ENCODE peak calls at places on chromosomes 13 and 19, in five cellular contexts. H, J, R, Z and Y are unnamed samples.

GRCh38 chr19:17327654-17328516 is 6.8 kb downstream of the ANO8 start:
- DNase-seq in H (peak; percentile 87), Z (peak; percentile 43), R (peak; percentile 58), J (no peak), Y (peak; percentile 96)

GRCh38 chr19:32674153-32674958 is 624 bp downstream of the ANKRD27 start:
- DNase-seq in J (no peak), Z (no peak), R (peak; percentile 47), H (no peak), Y (peak; percentile 47)

GRCh38 chr19:55638864-55639359 is 1.9 kb upstream of the ZNF580 start:
- DNase-seq in R (no peak), H (no peak), Z (peak; percentile 47), J (no peak), Y (peak; percentile 52)

GRCh38 chr19:52991484-52991883 is 22.2 kb upstream of the ERVV-1 start:
- DNase-seq in R (no peak), Z (no peak), H (no peak), J (peak; percentile 51), Y (no peak)

GRCh38 chr13:98267080-98267912 is 90.2 kb upstream of the RNF113B start:
- DNase-seq in H (no peak), R (no peak), Z (no peak), J (peak; percentile 86), Y (no peak)

GRCh38 chr19:49890349-49891311 is 6.1 kb downstream of the IL4I1 start:
- DNase-seq in H (no peak), Z (peak; percentile 54), J (no peak), R (no peak), Y (peak; percentile 82)

GRCh38 chr13:21435710-21436151 is 23.4 kb downstream of the ZDHHC20 start:
- DNase-seq in H (no peak), Z (peak; percentile 10), J (peak; percentile 94), R (no peak), Y (no peak)

GRCh38 chr13:71240906-71241305 is 626.1 kb downstream of the DACH1 start:
- DNase-seq in J (peak; percentile 38), H (no peak), R (no peak), Z (no peak), Y (peak; percentile 41)

GRCh38 chr13:44653261-44653660 is 77.1 kb upstream of the TSC22D1 start:
- DNase-seq in R (no peak), Z (no peak), J (peak; percentile 28), H (no peak), Y (no peak)

GRCh38 chr19:39008137-39008536 is 24.2 kb downstream of the FBXO27 start:
- DNase-seq in Z (no peak), J (no peak), R (no peak), H (no peak), Y (no peak)

GRCh38 chr13:48644951-48645350 is 8.8 kb upstream of the CYSLTR2 start:
- DNase-seq in Z (no peak), H (no peak), J (no peak), R (no peak), Y (no peak)

GRCh38 chr19:810077-810855 is 11.5 kb downstream of the PLPPR3 start:
- DNase-seq in R (no peak), H (no peak), J (no peak), Z (no peak), Y (no peak)

GRCh38 chr13:39540929-39541605 is 61.9 kb downstream of the LHFPL6 start:
- DNase-seq in H (no peak), Z (no peak), R (no peak), J (no peak), Y (no peak)

GRCh38 chr19:16355293-16356043 is 30.8 kb downstream of the KLF2 start:
- DNase-seq in R (no peak), H (no peak), Z (no peak), J (peak; percentile 43), Y (no peak)

GRCh38 chr13:67416047-67416925 is 186.2 kb upstream of the PCDH9 start:
- DNase-seq in R (peak; percentile 30), H (no peak), J (peak; percentile 67), Z (no peak), Y (peak; percentile 68)

GRCh38 chr13:102903659-102904407 is 58.0 kb downstream of the ERCC5 start:
- DNase-seq in R (no peak), H (no peak), Z (no peak), J (peak; percentile 37), Y (peak; percentile 28)

GRCh38 chr19:56084835-56085536 is 36.1 kb downstream of the ZNF787 start:
- DNase-seq in J (no peak), Z (no peak), H (no peak), R (no peak), Y (no peak)

GRCh38 chr13:42720116-42720857 is 61.1 kb upstream of the FAM216B start:
- DNase-seq in R (no peak), Z (no peak), H (no peak), J (peak; percentile 99), Y (no peak)

GRCh38 chr19:33411621-33412180 is 38.2 kb downstream of the CEBPG start:
- DNase-seq in J (no peak), H (no peak), Z (no peak), R (no peak), Y (no peak)

GRCh38 chr13:43848250-43848649 is 31.3 kb downstream of the CCDC122 start:
- DNase-seq in Z (no peak), R (no peak), J (peak; percentile 85), H (no peak), Y (no peak)

GRCh38 chr13:44843403-44843802 is 145.9 kb downstream of the NUFIP1 start:
- DNase-seq in J (peak; percentile 82), H (no peak), R (no peak), Z (no peak), Y (no peak)

GRCh38 chr19:53037101-53038097 is 7.1 kb upstream of the ERVV-2 start:
- DNase-seq in Z (no peak), J (peak; percentile 66), R (peak; percentile 37), H (no peak), Y (peak; percentile 18)

GRCh38 chr19:4988770-4989251 is 19.9 kb downstream of the KDM4B start:
- DNase-seq in R (no peak), H (no peak), J (peak; percentile 77), Z (no peak), Y (no peak)

GRCh38 chr19:35458821-35459391 is 10.8 kb downstream of the FFAR2 start:
- DNase-seq in H (no peak), Z (no peak), J (peak; percentile 3), R (peak; percentile 16), Y (no peak)

GRCh38 chr19:46076031-46076880 is 35.5 kb upstream of the IGFL4 start:
- DNase-seq in Z (no peak), R (no peak), H (no peak), J (no peak), Y (no peak)

GRCh38 chr13:21657538-21657937 is 13.3 kb upstream of the FGF9 start:
- DNase-seq in J (peak; percentile 81), Z (no peak), H (no peak), R (no peak), Y (no peak)

GRCh38 chr13:87820221-87820620 is 149.1 kb downstream of the SLITRK5 start:
- DNase-seq in R (no peak), J (no peak), H (no peak), Z (no peak), Y (no peak)

GRCh38 chr13:35210234-35210633 is 266.3 kb downstream of the MAB21L1 start:
- DNase-seq in J (peak; percentile 3), H (no peak), Z (no peak), R (no peak), Y (no peak)

GRCh38 chr13:49739498-49740187 is 48.4 kb upstream of the EBPL start:
- DNase-seq in Z (no peak), J (no peak), H (no peak), R (no peak), Y (no peak)

GRCh38 chr13:70623260-70623659 is 515.0 kb upstream of the KLHL1 start:
- DNase-seq in J (peak; percentile 25), Z (no peak), R (no peak), H (no peak), Y (peak; percentile 2)

GRCh38 chr19:44658069-44658727 is 13.1 kb upstream of the CEACAM19 start:
- DNase-seq in H (no peak), J (no peak), R (no peak), Z (no peak), Y (no peak)

GRCh38 chr13:45325806-45326205 is 15.2 kb downstream of the TPT1 start:
- DNase-seq in J (peak; percentile 88), Z (no peak), R (no peak), H (no peak), Y (no peak)

GRCh38 chr13:91894311-91894710 is 495.9 kb downstream of the GPC5 start:
- DNase-seq in Z (no peak), H (no peak), J (peak; percentile 3), R (no peak), Y (no peak)

GRCh38 chr13:49214917-49215376 is 5.2 kb upstream of the MLNR start:
- DNase-seq in Z (peak; percentile 16), R (no peak), H (no peak), J (peak; percentile 23), Y (no peak)

GRCh38 chr19:6718741-6719539 is 1.5 kb downstream of the C3 start:
- DNase-seq in H (no peak), J (peak; percentile 41), Z (peak; percentile 9), R (no peak), Y (peak; percentile 55)